ENCODE peak calls at places on chromosome 21, in five cellular contexts. One of them, this sample, is unnamed.

GRCh38 chr21:46420241-46421190 is 38.2 kb upstream of the DIP2A start:
- DNase-seq in T follicular helper cell: no peak
- DNase-seq in glomerular endothelial cell: no peak
- DNase-seq in activated CD4-positive, alpha-beta T cell treated with anti-CD3 and anti-CD28 coated beads for 4 hours: no peak
- DNase-seq in smooth muscle cell of the brain vasculature: no peak
- DNase-seq in this sample: no peak

GRCh38 chr21:36097427-36098230 is 27.8 kb downstream of the CBR1 start:
- DNase-seq in activated CD4-positive, alpha-beta T cell treated with anti-CD3 and anti-CD28 coated beads for 4 hours: no peak
- DNase-seq in glomerular endothelial cell: no peak
- DNase-seq in T follicular helper cell: no peak
- DNase-seq in smooth muscle cell of the brain vasculature: no peak
- DNase-seq in this sample: no peak

GRCh38 chr21:25369524-25370300 is 237.6 kb downstream of the MRPL39 start:
- DNase-seq in activated CD4-positive, alpha-beta T cell treated with anti-CD3 and anti-CD28 coated beads for 4 hours: no peak
- DNase-seq in smooth muscle cell of the brain vasculature: no peak
- DNase-seq in T follicular helper cell: no peak
- DNase-seq in glomerular endothelial cell: no peak
- DNase-seq in this sample: no peak

GRCh38 chr21:41195311-41195710 is 27.4 kb downstream of the BACE2 start:
- DNase-seq in smooth muscle cell of the brain vasculature: no peak
- DNase-seq in activated CD4-positive, alpha-beta T cell treated with anti-CD3 and anti-CD28 coated beads for 4 hours: no peak
- DNase-seq in glomerular endothelial cell: no peak
- DNase-seq in T follicular helper cell: no peak
- DNase-seq in this sample: peak; percentile 14

GRCh38 chr21:34744801-34745200 is 76.0 kb downstream of the CLIC6 start:
- DNase-seq in activated CD4-positive, alpha-beta T cell treated with anti-CD3 and anti-CD28 coated beads for 4 hours: no peak
- DNase-seq in glomerular endothelial cell: no peak
- DNase-seq in smooth muscle cell of the brain vasculature: no peak
- DNase-seq in T follicular helper cell: no peak
- DNase-seq in this sample: no peak

GRCh38 chr21:41823906-41824305 is 55.2 kb downstream of the PRDM15 start:
- DNase-seq in glomerular endothelial cell: no peak
- DNase-seq in smooth muscle cell of the brain vasculature: no peak
- DNase-seq in activated CD4-positive, alpha-beta T cell treated with anti-CD3 and anti-CD28 coated beads for 4 hours: no peak
- DNase-seq in T follicular helper cell: no peak
- DNase-seq in this sample: no peak

GRCh38 chr21:15224346-15225086 is 159.7 kb upstream of the NRIP1 start:
- DNase-seq in smooth muscle cell of the brain vasculature: no peak
- DNase-seq in T follicular helper cell: no peak
- DNase-seq in activated CD4-positive, alpha-beta T cell treated with anti-CD3 and anti-CD28 coated beads for 4 hours: no peak
- DNase-seq in glomerular endothelial cell: no peak
- DNase-seq in this sample: no peak

GRCh38 chr21:42056468-42056867 is 14.6 kb upstream of the UMODL1 start:
- DNase-seq in glomerular endothelial cell: no peak
- DNase-seq in T follicular helper cell: no peak
- DNase-seq in activated CD4-positive, alpha-beta T cell treated with anti-CD3 and anti-CD28 coated beads for 4 hours: no peak
- DNase-seq in smooth muscle cell of the brain vasculature: no peak
- DNase-seq in this sample: no peak

GRCh38 chr21:27700974-27701614 is 734.2 kb upstream of the ADAMTS5 start:
- DNase-seq in activated CD4-positive, alpha-beta T cell treated with anti-CD3 and anti-CD28 coated beads for 4 hours: peak; percentile 34
- DNase-seq in smooth muscle cell of the brain vasculature: peak; percentile 84
- DNase-seq in T follicular helper cell: peak; percentile 22
- DNase-seq in glomerular endothelial cell: peak; percentile 60
- DNase-seq in this sample: no peak

GRCh38 chr21:44790401-44790800 is 11.2 kb downstream of the UBE2G2 start:
- DNase-seq in T follicular helper cell: no peak
- DNase-seq in glomerular endothelial cell: no peak
- DNase-seq in smooth muscle cell of the brain vasculature: no peak
- DNase-seq in activated CD4-positive, alpha-beta T cell treated with anti-CD3 and anti-CD28 coated beads for 4 hours: no peak
- DNase-seq in this sample: no peak

GRCh38 chr21:34836103-34836932 is 167.5 kb downstream of the CLIC6 start:
- DNase-seq in T follicular helper cell: no peak
- DNase-seq in smooth muscle cell of the brain vasculature: peak; percentile 99
- DNase-seq in activated CD4-positive, alpha-beta T cell treated with anti-CD3 and anti-CD28 coated beads for 4 hours: peak; percentile 22
- DNase-seq in glomerular endothelial cell: peak; percentile 79
- DNase-seq in this sample: no peak

GRCh38 chr21:45429221-45430164 is 24.5 kb downstream of the COL18A1 start:
- DNase-seq in smooth muscle cell of the brain vasculature: no peak
- DNase-seq in T follicular helper cell: no peak
- DNase-seq in activated CD4-positive, alpha-beta T cell treated with anti-CD3 and anti-CD28 coated beads for 4 hours: no peak
- DNase-seq in glomerular endothelial cell: no peak
- DNase-seq in this sample: no peak

GRCh38 chr21:14057313-14057712 is 153.4 kb downstream of the LIPI start:
- DNase-seq in activated CD4-positive, alpha-beta T cell treated with anti-CD3 and anti-CD28 coated beads for 4 hours: no peak
- DNase-seq in T follicular helper cell: no peak
- DNase-seq in smooth muscle cell of the brain vasculature: no peak
- DNase-seq in glomerular endothelial cell: no peak
- DNase-seq in this sample: no peak

GRCh38 chr21:31255846-31256395 is 88.1 kb downstream of the TIAM1 start:
- DNase-seq in T follicular helper cell: no peak
- DNase-seq in activated CD4-positive, alpha-beta T cell treated with anti-CD3 and anti-CD28 coated beads for 4 hours: no peak
- DNase-seq in glomerular endothelial cell: no peak
- DNase-seq in smooth muscle cell of the brain vasculature: no peak
- DNase-seq in this sample: no peak

GRCh38 chr21:45809421-45809820 is 165.9 kb downstream of the PCBP3 start:
- DNase-seq in activated CD4-positive, alpha-beta T cell treated with anti-CD3 and anti-CD28 coated beads for 4 hours: no peak
- DNase-seq in glomerular endothelial cell: no peak
- DNase-seq in T follicular helper cell: no peak
- DNase-seq in smooth muscle cell of the brain vasculature: no peak
- DNase-seq in this sample: no peak

GRCh38 chr21:45050786-45051489 is 23.4 kb upstream of the ADARB1 start:
- DNase-seq in activated CD4-positive, alpha-beta T cell treated with anti-CD3 and anti-CD28 coated beads for 4 hours: no peak
- DNase-seq in smooth muscle cell of the brain vasculature: peak; percentile 91
- DNase-seq in T follicular helper cell: no peak
- DNase-seq in glomerular endothelial cell: no peak
- DNase-seq in this sample: no peak

GRCh38 chr21:40191196-40191595 is 324.0 kb downstream of the PCP4 start:
- DNase-seq in glomerular endothelial cell: no peak
- DNase-seq in activated CD4-positive, alpha-beta T cell treated with anti-CD3 and anti-CD28 coated beads for 4 hours: no peak
- DNase-seq in T follicular helper cell: no peak
- DNase-seq in smooth muscle cell of the brain vasculature: no peak
- DNase-seq in this sample: no peak